ENCODE peak calls at places on chromosomes 12 and 14, in eight cellular contexts. L is mammary epithelial cell, Z is endothelial cell, K is AG04450, D is upper lobe of left lung, Y is HFF-Myc, E is esophagus squamous epithelium, U is HepG2. S is an unnamed sample.

GRCh38 chr14:68160779-68161546 is 341.4 kb downstream of the RAD51B start:
- DNase-seq in L (no peak), Z (no peak), K (no peak), D (no peak), Y (no peak), E (no peak), U (no peak), S (no peak)

GRCh38 chr12:54486173-54486867 is 11.2 kb upstream of the NCKAP1L start:
- DNase-seq in L (no peak), Z (no peak), K (no peak), D (no peak), Y (no peak), E (no peak), U (no peak), S (peak)

GRCh38 chr14:97703006-97703760 is 906.0 kb downstream of the VRK1 start:
- DNase-seq in L (no peak), Z (no peak), K (no peak), D (no peak), Y (no peak), E (no peak), U (no peak), S (no peak)

GRCh38 chr12:19801941-19802340 is 362.6 kb downstream of the AEBP2 start:
- DNase-seq in L (no peak), Z (no peak), K (no peak), D (no peak), Y (no peak), E (no peak), U (no peak), S (no peak)

GRCh38 chr12:128974881-128975280 is 121.6 kb downstream of the GLT1D1 start:
- DNase-seq in L (no peak), Z (no peak), K (no peak), D (no peak), Y (no peak), E (no peak), U (no peak), S (no peak)

GRCh38 chr14:73662439-73663056 is 17.8 kb downstream of the DNAL1 start:
- DNase-seq in L (peak), Z (no peak), K (peak), D (no peak), Y (peak), E (no peak), U (peak), S (no peak)

GRCh38 chr12:46084666-46085631 is 94.6 kb upstream of the SCAF11 start:
- DNase-seq in L (peak), Z (no peak), K (no peak), D (no peak), Y (no peak), E (no peak), U (no peak), S (no peak)

GRCh38 chr12:24201258-24201970 is 251.9 kb upstream of the SOX5 start:
- DNase-seq in L (no peak), Z (no peak), K (no peak), D (no peak), Y (no peak), E (no peak), U (no peak), S (no peak)

GRCh38 chr14:105248368-105249174 is at the start of gene BTBD6:
- DNase-seq in L (peak), Z (peak), K (peak), D (peak), Y (peak), E (no peak), U (no peak), S (peak)

GRCh38 chr12:41663487-41664258 is 475.6 kb downstream of the PDZRN4 start:
- DNase-seq in L (peak), Z (peak), K (no peak), D (no peak), Y (no peak), E (no peak), U (peak), S (no peak)

GRCh38 chr14:29607129-29607528 is 320.5 kb downstream of the PRKD1 start:
- DNase-seq in L (no peak), Z (no peak), K (no peak), D (no peak), Y (no peak), E (no peak), U (no peak), S (no peak)

GRCh38 chr12:51897181-51897580 is 9.3 kb downstream of the ANKRD33 start:
- DNase-seq in L (no peak), Z (no peak), K (no peak), D (no peak), Y (no peak), E (no peak), U (no peak), S (no peak)

GRCh38 chr12:93813972-93814821 is 137.0 kb downstream of the CRADD start:
- DNase-seq in L (no peak), Z (no peak), K (peak), D (no peak), Y (no peak), E (no peak), U (peak), S (no peak)

GRCh38 chr14:101581806-101582205 is 20.5 kb downstream of the DIO3 start:
- DNase-seq in L (no peak), Z (no peak), K (no peak), D (peak), Y (no peak), E (no peak), U (no peak), S (no peak)

GRCh38 chr12:95790025-95790911 is at the start of gene NTN4:
- DNase-seq in L (peak), Z (peak), K (no peak), D (peak), Y (no peak), E (no peak), U (no peak), S (peak)

GRCh38 chr14:39025810-39026627 is 77.0 kb downstream of the SEC23A start:
- DNase-seq in L (no peak), Z (no peak), K (no peak), D (no peak), Y (no peak), E (no peak), U (peak), S (no peak)

GRCh38 chr12:3720772-3721171 is 32.1 kb downstream of the CRACR2A start:
- DNase-seq in L (no peak), Z (no peak), K (no peak), D (no peak), Y (no peak), E (no peak), U (no peak), S (no peak)

GRCh38 chr12:71533703-71534102 is 94.1 kb downstream of the LGR5 start:
- DNase-seq in L (no peak), Z (no peak), K (no peak), D (no peak), Y (no peak), E (no peak), U (no peak), S (no peak)

GRCh38 chr12:131764738-131765137 is 53.8 kb downstream of the SFSWAP start:
- DNase-seq in L (no peak), Z (no peak), K (no peak), D (no peak), Y (no peak), E (no peak), U (no peak), S (no peak)

GRCh38 chr12:115224031-115224430 is 540.1 kb upstream of the TBX3 start:
- DNase-seq in L (no peak), Z (no peak), K (no peak), D (no peak), Y (no peak), E (no peak), U (peak), S (no peak)

GRCh38 chr12:65759735-65760134 is 64.5 kb upstream of the HMGA2 start:
- DNase-seq in L (no peak), Z (no peak), K (no peak), D (no peak), Y (no peak), E (no peak), U (no peak), S (no peak)
- TF ChIP-seq CTCF in L (no peak), Z (no peak), K (no peak), D (no peak), Y (no peak), E (no peak), U (no peak), S (no peak)

GRCh38 chr12:108371801-108372344 is 32.8 kb upstream of the CMKLR1 start:
- DNase-seq in L (no peak), Z (no peak), K (no peak), D (no peak), Y (no peak), E (no peak), U (no peak), S (no peak)

GRCh38 chr12:108369736-108370396 is 30.8 kb upstream of the CMKLR1 start:
- DNase-seq in L (no peak), Z (no peak), K (no peak), D (no peak), Y (no peak), E (no peak), U (no peak), S (no peak)

GRCh38 chr12:108375986-108376663 is 37.0 kb upstream of the CMKLR1 start:
- DNase-seq in L (peak), Z (no peak), K (no peak), D (no peak), Y (no peak), E (no peak), U (no peak), S (no peak)

GRCh38 chr12:108374596-108375320 is 35.6 kb upstream of the CMKLR1 start:
- DNase-seq in L (no peak), Z (no peak), K (no peak), D (no peak), Y (no peak), E (no peak), U (no peak), S (no peak)

DNA sequence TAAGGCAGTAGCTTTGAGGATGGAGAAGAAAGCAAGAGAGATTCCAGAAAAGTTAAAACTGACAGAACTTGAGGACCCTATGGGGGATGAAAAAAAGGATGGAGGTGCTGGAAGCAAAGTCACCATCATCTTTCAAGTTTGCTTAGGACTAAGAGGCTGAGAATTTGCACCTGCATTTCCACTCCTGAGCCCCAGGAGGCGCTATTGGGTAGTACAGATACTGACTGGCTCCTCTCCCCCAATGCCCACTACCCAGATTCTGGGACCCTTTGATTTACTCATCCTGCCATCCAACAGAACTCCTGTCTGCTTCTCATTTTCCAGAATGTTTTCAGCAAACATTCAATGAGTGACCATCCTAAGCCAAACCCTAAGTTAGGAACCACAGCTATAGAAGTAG is 34.0 kb upstream of the CMKLR1 start:
- DNase-seq in L (no peak), Z (no peak), K (no peak), D (no peak), Y (no peak), E (no peak), U (no peak), S (no peak)
- TF ChIP-seq CTCF in L (peak), Z (peak), K (no peak), D (no peak), Y (peak), E (no peak), U (peak), S (no peak)

GRCh38 chr14:33714527-33715222 is 236.2 kb downstream of the EGLN3 start:
- DNase-seq in L (no peak), Z (no peak), K (no peak), D (no peak), Y (no peak), E (no peak), U (no peak), S (no peak)

GRCh38 chr14:33711761-33712160 is 239.1 kb downstream of the EGLN3 start:
- DNase-seq in L (no peak), Z (no peak), K (no peak), D (no peak), Y (no peak), E (no peak), U (no peak), S (no peak)

GRCh38 chr14:33716921-33717320 is 234.0 kb downstream of the EGLN3 start:
- DNase-seq in L (no peak), Z (no peak), K (no peak), D (no peak), Y (no peak), E (no peak), U (no peak), S (no peak)

GRCh38 chr14:33717866-33718265 is 233.0 kb downstream of the EGLN3 start:
- DNase-seq in L (peak), Z (no peak), K (no peak), D (no peak), Y (no peak), E (no peak), U (no peak), S (no peak)

GRCh38 chr14:33715223-33715528 is 235.7 kb downstream of the EGLN3 start:
- DNase-seq in L (no peak), Z (no peak), K (no peak), D (no peak), Y (no peak), E (no peak), U (no peak), S (no peak)
- TF ChIP-seq CTCF in L (no peak), Z (no peak), K (no peak), D (no peak), Y (no peak), E (no peak), U (no peak), S (no peak)

GRCh38 chr14:59087240-59087639 is 101.2 kb upstream of the DAAM1 start:
- DNase-seq in L (no peak), Z (no peak), K (no peak), D (no peak), Y (no peak), E (no peak), U (no peak), S (no peak)
- TF ChIP-seq CTCF in L (no peak), Z (no peak), K (no peak), D (no peak), Y (no peak), E (no peak), U (no peak), S (no peak)

DNA sequence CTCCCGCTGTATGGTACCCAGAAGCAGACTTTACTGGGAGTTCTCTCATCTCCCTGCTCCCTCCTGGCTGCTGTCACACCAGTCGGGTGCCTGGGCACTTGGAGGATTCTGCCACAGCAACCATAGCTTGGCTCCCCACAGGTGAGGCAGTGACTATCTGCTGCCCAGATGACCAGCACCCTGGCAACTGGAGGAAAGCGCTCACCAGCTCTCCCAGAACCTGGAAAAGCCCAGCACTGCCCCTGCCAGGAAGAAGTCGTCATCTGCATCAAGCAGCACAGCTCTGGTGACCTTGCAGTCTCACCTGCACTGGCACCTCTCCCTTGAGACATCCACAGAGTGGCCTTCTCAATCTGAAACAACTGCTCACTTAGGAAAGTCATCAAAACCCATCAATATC is 31.9 kb upstream of the TC2N start:
- DNase-seq in L (no peak), Z (no peak), K (no peak), D (no peak), Y (no peak), E (no peak), U (no peak), S (no peak)
- TF ChIP-seq CTCF in L (no peak), Z (no peak), K (no peak), D (no peak), Y (no peak), E (no peak), U (peak), S (no peak)

GRCh38 chr12:121443193-121443829 is 43.4 kb downstream of the RNF34 start:
- DNase-seq in L (peak), Z (peak), K (peak), D (peak), Y (peak), E (no peak), U (peak), S (peak)

GRCh38 chr12:121439715-121440114 is 39.8 kb downstream of the RNF34 start:
- DNase-seq in L (no peak), Z (no peak), K (no peak), D (no peak), Y (no peak), E (no peak), U (no peak), S (no peak)

GRCh38 chr12:121442028-121442948 is 42.4 kb downstream of the RNF34 start:
- DNase-seq in L (no peak), Z (no peak), K (no peak), D (peak), Y (no peak), E (no peak), U (no peak), S (no peak)

GRCh38 chr12:121440768-121441167 is 40.9 kb downstream of the RNF34 start:
- DNase-seq in L (no peak), Z (no peak), K (no peak), D (peak), Y (no peak), E (no peak), U (no peak), S (no peak)

GRCh38 chr12:121441555-121441954 is 41.6 kb downstream of the RNF34 start:
- DNase-seq in L (no peak), Z (no peak), K (no peak), D (no peak), Y (no peak), E (no peak), U (peak), S (no peak)
- TF ChIP-seq CTCF in L (no peak), Z (no peak), K (peak), D (no peak), Y (no peak), E (no peak), U (peak), S (no peak)